ENCODE peak calls at places on chromosomes 12 and 14, in eight cellular contexts. A is stomach, V is GM23338, U is sigmoid colon, B is GM12892, Y is transverse colon, W is SK-N-SH, T is breast epithelium. N is an unnamed sample.

GRCh38 chr14:21054123-21054767 is 3.4 kb upstream of the RNASE8 start:
- DNase-seq in A (no peak), V (peak), U (no peak), B (no peak), Y (peak), W (no peak), T (no peak), N (no peak)

GRCh38 chr12:76757694-76758093 is 6.2 kb upstream of the ZDHHC17 start:
- DNase-seq in A (no peak), V (no peak), U (no peak), B (no peak), Y (no peak), W (no peak), T (no peak), N (no peak)

GRCh38 chr12:29754235-29755189 is 29.2 kb downstream of the TMTC1 start:
- DNase-seq in A (no peak), V (no peak), U (no peak), B (no peak), Y (no peak), W (no peak), T (no peak), N (no peak)

GRCh38 chr14:66645716-66646115 is 137.8 kb downstream of the GPHN start:
- DNase-seq in A (no peak), V (no peak), U (no peak), B (no peak), Y (no peak), W (no peak), T (no peak), N (no peak)

GRCh38 chr12:127006972-127007371 is 1260.0 kb upstream of the TMEM132C start:
- DNase-seq in A (no peak), V (no peak), U (no peak), B (no peak), Y (no peak), W (no peak), T (no peak), N (no peak)

GRCh38 chr12:47841910-47842309 is 22.2 kb upstream of the HDAC7 start:
- DNase-seq in A (no peak), V (no peak), U (no peak), B (no peak), Y (no peak), W (no peak), T (no peak), N (no peak)

GRCh38 chr14:100408350-100409015 is 85.3 kb downstream of the SLC25A47 start:
- DNase-seq in A (no peak), V (no peak), U (no peak), B (no peak), Y (no peak), W (no peak), T (peak), N (no peak)

GRCh38 chr14:50475460-50475859 is 56.9 kb downstream of the MAP4K5 start:
- DNase-seq in A (no peak), V (no peak), U (no peak), B (no peak), Y (no peak), W (no peak), T (no peak), N (no peak)

GRCh38 chr14:30143617-30144016 is 216.0 kb upstream of the PRKD1 start:
- DNase-seq in A (no peak), V (no peak), U (no peak), B (no peak), Y (no peak), W (no peak), T (no peak), N (no peak)

GRCh38 chr14:34262511-34262910 is 199.5 kb downstream of the SPTSSA start:
- DNase-seq in A (no peak), V (no peak), U (no peak), B (no peak), Y (no peak), W (peak), T (no peak), N (no peak)

GRCh38 chr12:53974084-53975018 is at the start of gene HOTAIR:
- DNase-seq in A (no peak), V (peak), U (no peak), B (peak), Y (no peak), W (peak), T (no peak), N (no peak)

GRCh38 chr14:69270795-69271708 is 11.1 kb downstream of the GALNT16 start:
- DNase-seq in A (no peak), V (no peak), U (no peak), B (no peak), Y (no peak), W (no peak), T (no peak), N (no peak)

GRCh38 chr14:61211476-61212262 is 69.5 kb downstream of the TMEM30B start:
- DNase-seq in A (no peak), V (no peak), U (no peak), B (no peak), Y (no peak), W (no peak), T (no peak), N (no peak)

GRCh38 chr12:62717636-62718035 is 217.3 kb downstream of the PPM1H start:
- DNase-seq in A (no peak), V (no peak), U (no peak), B (no peak), Y (no peak), W (no peak), T (no peak), N (no peak)

GRCh38 chr12:75613981-75614380 is 102.6 kb upstream of the KRR1 start:
- DNase-seq in A (no peak), V (no peak), U (no peak), B (no peak), Y (no peak), W (no peak), T (no peak), N (no peak)

GRCh38 chr14:41749425-41749824 is 142.7 kb downstream of the LRFN5 start:
- DNase-seq in A (no peak), V (no peak), U (no peak), B (no peak), Y (no peak), W (no peak), T (no peak), N (no peak)

GRCh38 chr12:123891516-123892179 is 81.0 kb downstream of the CCDC92 start:
- DNase-seq in A (no peak), V (no peak), U (peak), B (no peak), Y (no peak), W (no peak), T (no peak), N (no peak)

GRCh38 chr12:113667095-113667494 is 195.4 kb upstream of the LHX5 start:
- DNase-seq in A (no peak), V (no peak), U (no peak), B (no peak), Y (no peak), W (no peak), T (no peak), N (no peak)

GRCh38 chr14:55446127-55446736 is 5.8 kb upstream of the TBPL2 start:
- DNase-seq in A (peak), V (peak), U (peak), B (no peak), Y (peak), W (peak), T (no peak), N (peak)

GRCh38 chr14:99821519-99822165 is 28.4 kb downstream of the EML1 start:
- DNase-seq in A (no peak), V (no peak), U (no peak), B (no peak), Y (no peak), W (peak), T (no peak), N (peak)

GRCh38 chr14:70652871-70653270 is 11.2 kb downstream of the TTC9 start:
- DNase-seq in A (no peak), V (no peak), U (no peak), B (no peak), Y (no peak), W (no peak), T (no peak), N (no peak)

GRCh38 chr14:73802431-73803188 is 49.0 kb upstream of the PTGR2 start:
- DNase-seq in A (no peak), V (peak), U (no peak), B (no peak), Y (peak), W (no peak), T (no peak), N (no peak)

GRCh38 chr12:76915381-76916169 is 36.8 kb upstream of the CSRP2 start:
- DNase-seq in A (no peak), V (no peak), U (no peak), B (no peak), Y (no peak), W (no peak), T (no peak), N (no peak)

GRCh38 chr12:53695148-53696138 is 19.6 kb upstream of the ATP5MC2 start:
- DNase-seq in A (peak), V (peak), U (no peak), B (no peak), Y (peak), W (peak), T (no peak), N (no peak)

GRCh38 chr12:14384783-14385638 is 19.5 kb downstream of the ATF7IP start:
- DNase-seq in A (peak), V (peak), U (peak), B (no peak), Y (peak), W (peak), T (no peak), N (peak)

GRCh38 chr12:87930033-87930432 is 99.2 kb downstream of the C12orf50 start:
- DNase-seq in A (no peak), V (no peak), U (no peak), B (no peak), Y (no peak), W (no peak), T (no peak), N (no peak)

GRCh38 chr12:71312767-71313375 is 126.7 kb upstream of the LGR5 start:
- DNase-seq in A (no peak), V (no peak), U (no peak), B (no peak), Y (no peak), W (no peak), T (no peak), N (no peak)

GRCh38 chr14:54450535-54450934 is 9.4 kb upstream of the CNIH1 start:
- DNase-seq in A (no peak), V (no peak), U (no peak), B (peak), Y (no peak), W (peak), T (no peak), N (no peak)

GRCh38 chr12:48924617-48925217 is 575 bp downstream of the FKBP11 start:
- DNase-seq in A (peak), V (peak), U (peak), B (peak), Y (peak), W (peak), T (no peak), N (no peak)
- TF ChIP-seq POLR2AphosphoS5 in A (peak), V (peak), U (no peak), B (no peak), Y (no peak), W (no peak), T (no peak), N (peak)

GRCh38 chr14:104768437-104769323 is 15.7 kb downstream of the SIVA1 start:
- DNase-seq in A (peak), V (peak), U (peak), B (peak), Y (peak), W (peak), T (peak), N (no peak)
- TF ChIP-seq POLR2AphosphoS5 in A (peak), V (peak), U (peak), B (no peak), Y (no peak), W (no peak), T (peak), N (peak)

GRCh38 chr12:109428038-109428629 is 49.0 kb downstream of the KCTD10 start:
- DNase-seq in A (peak), V (peak), U (peak), B (peak), Y (peak), W (peak), T (peak), N (no peak)
- TF ChIP-seq POLR2AphosphoS5 in A (peak), V (no peak), U (peak), B (no peak), Y (no peak), W (no peak), T (peak), N (no peak)

DNA sequence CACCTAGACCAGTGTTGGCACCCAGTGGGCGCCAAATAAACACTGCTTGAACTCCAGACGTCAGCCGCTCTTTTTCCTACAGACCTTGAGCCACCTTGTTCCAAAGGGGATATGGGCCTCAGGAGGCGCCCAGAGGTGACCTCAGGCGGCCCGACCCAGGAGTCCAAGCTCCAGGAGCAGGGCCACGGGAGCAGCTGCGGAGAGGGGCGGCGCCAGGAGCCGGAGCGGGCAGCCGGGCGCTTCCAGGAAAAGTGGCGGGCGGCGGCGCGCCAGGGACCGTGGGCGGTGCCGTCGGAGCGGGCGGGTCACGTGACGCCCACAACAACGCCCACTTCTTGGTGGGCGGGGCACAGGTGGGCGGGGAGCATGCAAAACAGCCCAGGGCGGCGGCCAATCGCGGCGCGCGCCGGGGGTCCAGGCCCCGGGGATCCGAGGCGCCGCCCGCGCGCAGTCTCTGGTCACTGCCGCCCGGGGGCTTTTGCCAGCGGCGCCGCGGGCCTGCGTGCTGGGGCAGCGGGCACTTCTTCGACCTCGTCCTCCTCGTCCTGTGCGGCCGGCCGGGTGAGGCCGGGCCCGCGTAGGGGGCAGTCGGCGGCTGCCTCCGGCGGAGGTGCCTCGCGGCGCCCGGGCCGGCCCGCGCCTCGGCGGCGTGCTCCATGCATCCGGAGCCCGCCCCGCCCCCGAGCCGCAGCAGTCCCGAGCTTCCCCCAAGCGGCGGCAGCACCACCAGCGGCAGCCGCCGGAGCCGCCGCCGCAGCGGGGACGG is at the start of gene ORAI1:
- DNase-seq in A (peak), V (peak), U (peak), B (peak), Y (peak), W (peak), T (peak), N (no peak)
- TF ChIP-seq POLR2AphosphoS5 in A (peak), V (peak), U (peak), B (peak), Y (peak), W (peak), T (no peak), N (peak)

GRCh38 chr14:104678901-104679705 is 10.3 kb upstream of the INF2 start:
- DNase-seq in A (no peak), V (no peak), U (peak), B (no peak), Y (no peak), W (no peak), T (no peak), N (no peak)

GRCh38 chr14:104678346-104678745 is 11.1 kb upstream of the INF2 start:
- DNase-seq in A (no peak), V (no peak), U (peak), B (no peak), Y (no peak), W (no peak), T (no peak), N (peak)

GRCh38 chr14:104676130-104676693 is 13.2 kb upstream of the INF2 start:
- DNase-seq in A (no peak), V (no peak), U (peak), B (no peak), Y (no peak), W (no peak), T (no peak), N (no peak)

GRCh38 chr14:104676694-104677505 is 12.5 kb upstream of the INF2 start:
- DNase-seq in A (no peak), V (peak), U (peak), B (no peak), Y (peak), W (no peak), T (peak), N (no peak)

DNA sequence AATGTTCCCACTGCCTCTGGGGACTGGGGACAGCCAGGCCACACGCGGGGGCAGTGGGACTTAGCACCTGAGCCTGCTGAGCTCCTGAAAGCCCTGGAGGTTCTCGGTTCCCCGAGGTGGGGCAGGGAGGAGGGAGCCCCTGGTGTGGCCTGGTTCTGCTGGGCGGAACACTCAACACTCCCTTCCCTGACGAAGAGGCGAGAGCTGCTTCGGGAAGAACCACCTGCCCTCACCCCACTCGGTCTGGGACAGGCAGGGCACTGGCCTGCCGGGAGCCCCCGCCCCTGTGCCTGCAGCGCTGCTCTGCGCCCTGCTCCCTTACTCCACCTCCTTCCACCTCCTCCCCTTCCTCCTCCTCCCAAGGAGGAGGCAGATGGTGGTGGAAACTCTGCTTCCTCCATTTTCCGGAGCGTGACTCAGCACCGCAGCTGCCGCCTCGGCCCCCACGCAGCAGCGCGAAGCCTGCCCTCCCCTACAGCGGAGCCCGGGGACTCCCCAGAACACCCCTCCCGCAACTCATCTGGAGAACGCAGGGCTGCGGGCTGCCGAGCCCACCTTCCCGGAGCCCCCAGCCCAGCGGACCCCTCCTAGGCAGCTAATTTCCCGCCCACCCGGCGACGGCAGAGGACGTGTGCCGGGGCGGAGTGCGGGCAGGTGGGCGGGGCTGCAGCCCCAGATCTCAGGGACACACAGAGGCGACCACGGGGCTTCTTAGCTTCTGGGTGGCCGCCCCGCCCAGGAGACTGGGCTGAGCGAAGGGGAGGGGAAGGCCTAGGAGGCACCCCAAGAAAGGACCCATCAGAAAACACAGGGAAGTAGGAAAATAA is 11.7 kb upstream of the INF2 start:
- DNase-seq in A (peak), V (peak), U (peak), B (no peak), Y (peak), W (no peak), T (peak), N (no peak)
- TF ChIP-seq POLR2AphosphoS5 in A (peak), V (peak), U (peak), B (no peak), Y (peak), W (no peak), T (peak), N (peak)

DNA sequence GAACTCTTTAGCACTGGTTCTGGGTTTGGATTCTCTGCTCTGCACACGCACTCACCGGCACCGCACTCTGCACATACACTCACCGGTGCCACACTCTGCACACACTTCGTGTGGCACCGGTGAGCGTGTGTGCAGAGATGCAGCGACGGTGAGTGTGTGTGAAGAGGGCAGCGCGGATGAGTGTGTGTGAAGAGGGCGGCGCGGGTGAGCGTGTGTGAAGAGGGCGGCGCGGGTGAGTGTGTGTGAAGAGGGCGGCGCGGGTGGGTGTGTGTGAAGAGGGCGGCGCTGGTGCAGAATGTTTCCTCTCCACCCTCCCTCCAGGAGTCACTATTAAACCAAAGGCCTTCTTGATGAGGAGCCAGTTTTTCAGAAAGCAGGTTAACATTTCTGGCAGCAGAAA is 49.2 kb upstream of the MMP17 start:
- DNase-seq in A (no peak), V (no peak), U (no peak), B (no peak), Y (no peak), W (no peak), T (no peak), N (no peak)
- TF ChIP-seq POLR2AphosphoS5 in A (no peak), V (no peak), U (no peak), B (no peak), Y (no peak), W (no peak), T (no peak), N (no peak)

GRCh38 chr14:68103841-68104240 is 284.3 kb downstream of the RAD51B start:
- DNase-seq in A (no peak), V (no peak), U (peak), B (no peak), Y (no peak), W (no peak), T (no peak), N (no peak)
- TF ChIP-seq POLR2AphosphoS5 in A (no peak), V (no peak), U (peak), B (no peak), Y (peak), W (no peak), T (no peak), N (no peak)

GRCh38 chr12:91143241-91143640 is 31.9 kb upstream of the LUM start:
- DNase-seq in A (no peak), V (no peak), U (no peak), B (no peak), Y (no peak), W (no peak), T (no peak), N (no peak)

GRCh38 chr12:91144053-91144452 is 32.8 kb upstream of the LUM start:
- DNase-seq in A (no peak), V (no peak), U (no peak), B (no peak), Y (no peak), W (no peak), T (no peak), N (no peak)

GRCh38 chr12:91140660-91141045 is 29.4 kb upstream of the LUM start:
- DNase-seq in A (no peak), V (no peak), U (no peak), B (no peak), Y (no peak), W (no peak), T (no peak), N (no peak)

GRCh38 chr12:91139981-91140659 is 28.8 kb upstream of the LUM start:
- DNase-seq in A (no peak), V (no peak), U (no peak), B (no peak), Y (no peak), W (no peak), T (no peak), N (peak)

DNA sequence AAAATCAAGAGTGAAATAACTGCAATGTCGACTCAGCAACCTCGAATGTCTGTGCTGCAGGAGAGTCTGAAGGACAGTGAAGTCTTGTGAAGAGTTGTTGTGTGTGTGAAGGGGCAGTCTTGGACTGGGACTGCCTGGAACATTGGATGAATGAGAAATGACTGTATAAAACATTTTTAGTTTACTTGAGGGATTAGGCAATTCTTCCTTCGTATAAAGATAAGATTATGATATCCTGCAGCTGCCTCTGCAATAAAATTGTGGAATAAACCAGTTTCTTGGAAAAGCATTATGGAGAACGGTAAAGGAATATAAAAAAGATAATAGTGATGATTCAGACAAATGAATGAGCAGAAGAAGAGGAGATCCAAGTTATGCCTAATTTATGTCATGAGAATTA is 30.9 kb upstream of the LUM start:
- DNase-seq in A (no peak), V (no peak), U (no peak), B (no peak), Y (no peak), W (no peak), T (no peak), N (no peak)
- TF ChIP-seq POLR2AphosphoS5 in A (peak), V (no peak), U (peak), B (no peak), Y (no peak), W (no peak), T (no peak), N (no peak)